ENCODE peak calls at places on chromosome 1, in eight cellular contexts. One of them, this sample, is unnamed.

GRCh38 chr1:30342535-30343141 is 380.7 kb downstream of the MATN1 start:
- DNase-seq in GM12878: no peak
- DNase-seq in HepG2: no peak
- DNase-seq in H1: peak
- DNase-seq in SK-N-SH: no peak
- DNase-seq in IMR-90: no peak
- DNase-seq in A549: no peak
- DNase-seq in HCT116: no peak
- DNase-seq in this sample: no peak

GRCh38 chr1:210496063-210496462 is 167.4 kb downstream of the HHAT start:
- DNase-seq in IMR-90: peak
- DNase-seq in A549: no peak
- DNase-seq in SK-N-SH: no peak
- DNase-seq in H1: no peak
- DNase-seq in HepG2: no peak
- DNase-seq in HCT116: no peak
- DNase-seq in GM12878: no peak
- DNase-seq in this sample: no peak

GRCh38 chr1:40712997-40713396 is 21.5 kb downstream of the NFYC start:
- DNase-seq in GM12878: no peak
- DNase-seq in IMR-90: no peak
- DNase-seq in SK-N-SH: no peak
- DNase-seq in H1: no peak
- DNase-seq in HepG2: no peak
- DNase-seq in HCT116: no peak
- DNase-seq in A549: no peak
- DNase-seq in this sample: peak

GRCh38 chr1:87451229-87451900 is 122.7 kb downstream of the LMO4 start:
- DNase-seq in H1: no peak
- DNase-seq in SK-N-SH: no peak
- DNase-seq in GM12878: no peak
- DNase-seq in HepG2: no peak
- DNase-seq in A549: no peak
- DNase-seq in IMR-90: peak
- DNase-seq in HCT116: no peak
- DNase-seq in this sample: no peak

GRCh38 chr1:92583821-92584760 is 97.4 kb upstream of the GFI1 start:
- DNase-seq in IMR-90: peak
- DNase-seq in GM12878: peak
- DNase-seq in SK-N-SH: no peak
- DNase-seq in HCT116: no peak
- DNase-seq in HepG2: no peak
- DNase-seq in A549: no peak
- DNase-seq in H1: no peak
- DNase-seq in this sample: no peak

GRCh38 chr1:205456868-205457724 is 1.3 kb upstream of the BLACAT1 start:
- DNase-seq in A549: no peak
- DNase-seq in HCT116: no peak
- DNase-seq in SK-N-SH: peak
- DNase-seq in GM12878: no peak
- DNase-seq in H1: peak
- DNase-seq in IMR-90: no peak
- DNase-seq in HepG2: no peak
- DNase-seq in this sample: peak

GRCh38 chr1:100034465-100034864 is 64.7 kb downstream of the SLC35A3 start:
- DNase-seq in A549: peak
- DNase-seq in GM12878: no peak
- DNase-seq in IMR-90: peak
- DNase-seq in SK-N-SH: peak
- DNase-seq in H1: no peak
- DNase-seq in HCT116: no peak
- DNase-seq in HepG2: peak
- DNase-seq in this sample: no peak

GRCh38 chr1:5926686-5927435 is 65.4 kb downstream of the NPHP4 start:
- DNase-seq in GM12878: no peak
- DNase-seq in HepG2: no peak
- DNase-seq in H1: peak
- DNase-seq in IMR-90: no peak
- DNase-seq in HCT116: no peak
- DNase-seq in SK-N-SH: no peak
- DNase-seq in A549: no peak
- DNase-seq in this sample: no peak

GRCh38 chr1:63523738-63524137 is 413 bp downstream of the EFCAB7 start:
- DNase-seq in SK-N-SH: peak
- DNase-seq in HCT116: no peak
- DNase-seq in A549: peak
- DNase-seq in GM12878: no peak
- DNase-seq in HepG2: no peak
- DNase-seq in H1: no peak
- DNase-seq in IMR-90: no peak
- DNase-seq in this sample: peak

GRCh38 chr1:40224040-40224439 is 23.7 kb upstream of the TMCO2 start:
- DNase-seq in IMR-90: no peak
- DNase-seq in H1: no peak
- DNase-seq in A549: no peak
- DNase-seq in SK-N-SH: no peak
- DNase-seq in HepG2: no peak
- DNase-seq in HCT116: no peak
- DNase-seq in GM12878: no peak
- DNase-seq in this sample: no peak

GRCh38 chr1:189513091-189513490 is 964.6 kb downstream of the BRINP3 start:
- DNase-seq in HCT116: no peak
- DNase-seq in GM12878: no peak
- DNase-seq in HepG2: peak
- DNase-seq in A549: no peak
- DNase-seq in SK-N-SH: no peak
- DNase-seq in IMR-90: no peak
- DNase-seq in H1: no peak
- DNase-seq in this sample: no peak

GRCh38 chr1:194342484-194343262 is 1156.3 kb upstream of the B3GALT2 start:
- DNase-seq in H1: peak
- DNase-seq in SK-N-SH: no peak
- DNase-seq in IMR-90: no peak
- DNase-seq in HCT116: no peak
- DNase-seq in A549: no peak
- DNase-seq in GM12878: no peak
- DNase-seq in HepG2: peak
- DNase-seq in this sample: peak

GRCh38 chr1:240190881-240191385 is 99.2 kb downstream of the FMN2 start:
- DNase-seq in A549: peak
- DNase-seq in GM12878: no peak
- DNase-seq in HepG2: peak
- DNase-seq in H1: no peak
- DNase-seq in SK-N-SH: peak
- DNase-seq in IMR-90: peak
- DNase-seq in HCT116: no peak
- DNase-seq in this sample: peak

GRCh38 chr1:104702731-104703130 is 953.0 kb downstream of the AMY1C start:
- DNase-seq in HCT116: no peak
- DNase-seq in GM12878: no peak
- DNase-seq in A549: no peak
- DNase-seq in H1: no peak
- DNase-seq in SK-N-SH: no peak
- DNase-seq in IMR-90: no peak
- DNase-seq in HepG2: no peak
- DNase-seq in this sample: no peak

GRCh38 chr1:104706631-104707147 is 957.0 kb downstream of the AMY1C start:
- DNase-seq in A549: peak
- DNase-seq in HCT116: no peak
- DNase-seq in IMR-90: no peak
- DNase-seq in H1: no peak
- DNase-seq in GM12878: peak
- DNase-seq in HepG2: peak
- DNase-seq in SK-N-SH: no peak
- DNase-seq in this sample: peak
- TF ChIP-seq RAD21 in A549: no peak
- TF ChIP-seq RAD21 in HCT116: no peak
- TF ChIP-seq RAD21 in IMR-90: no peak
- TF ChIP-seq RAD21 in H1: no peak
- TF ChIP-seq RAD21 in GM12878: no peak
- TF ChIP-seq RAD21 in HepG2: no peak
- TF ChIP-seq RAD21 in SK-N-SH: no peak
- TF ChIP-seq RAD21 in this sample: no peak

GRCh38 chr1:42340093-42340492 is 5.1 kb upstream of the FOXJ3 start:
- DNase-seq in H1: no peak
- DNase-seq in A549: peak
- DNase-seq in HCT116: no peak
- DNase-seq in SK-N-SH: no peak
- DNase-seq in GM12878: no peak
- DNase-seq in IMR-90: peak
- DNase-seq in HepG2: peak
- DNase-seq in this sample: no peak
- TF ChIP-seq RAD21 in H1: no peak
- TF ChIP-seq RAD21 in A549: no peak
- TF ChIP-seq RAD21 in HCT116: no peak
- TF ChIP-seq RAD21 in SK-N-SH: no peak
- TF ChIP-seq RAD21 in GM12878: no peak
- TF ChIP-seq RAD21 in IMR-90: no peak
- TF ChIP-seq RAD21 in HepG2: no peak
- TF ChIP-seq RAD21 in this sample: no peak

GRCh38 chr1:59635057-59635456 is 179.7 kb upstream of the HOOK1 start:
- DNase-seq in HCT116: no peak
- DNase-seq in H1: no peak
- DNase-seq in A549: no peak
- DNase-seq in IMR-90: peak
- DNase-seq in GM12878: no peak
- DNase-seq in SK-N-SH: peak
- DNase-seq in HepG2: no peak
- DNase-seq in this sample: no peak

GRCh38 chr1:59643526-59643925 is 171.2 kb upstream of the HOOK1 start:
- DNase-seq in HepG2: no peak
- DNase-seq in HCT116: no peak
- DNase-seq in H1: no peak
- DNase-seq in GM12878: no peak
- DNase-seq in SK-N-SH: no peak
- DNase-seq in IMR-90: no peak
- DNase-seq in A549: no peak
- DNase-seq in this sample: no peak

GRCh38 chr1:59641861-59642260 is 172.9 kb upstream of the HOOK1 start:
- DNase-seq in H1: no peak
- DNase-seq in HCT116: no peak
- DNase-seq in GM12878: no peak
- DNase-seq in IMR-90: no peak
- DNase-seq in SK-N-SH: no peak
- DNase-seq in HepG2: no peak
- DNase-seq in A549: no peak
- DNase-seq in this sample: no peak

GRCh38 chr1:59640851-59641250 is 173.9 kb upstream of the HOOK1 start:
- DNase-seq in GM12878: no peak
- DNase-seq in A549: no peak
- DNase-seq in IMR-90: no peak
- DNase-seq in SK-N-SH: no peak
- DNase-seq in H1: no peak
- DNase-seq in HepG2: no peak
- DNase-seq in HCT116: no peak
- DNase-seq in this sample: no peak

DNA sequence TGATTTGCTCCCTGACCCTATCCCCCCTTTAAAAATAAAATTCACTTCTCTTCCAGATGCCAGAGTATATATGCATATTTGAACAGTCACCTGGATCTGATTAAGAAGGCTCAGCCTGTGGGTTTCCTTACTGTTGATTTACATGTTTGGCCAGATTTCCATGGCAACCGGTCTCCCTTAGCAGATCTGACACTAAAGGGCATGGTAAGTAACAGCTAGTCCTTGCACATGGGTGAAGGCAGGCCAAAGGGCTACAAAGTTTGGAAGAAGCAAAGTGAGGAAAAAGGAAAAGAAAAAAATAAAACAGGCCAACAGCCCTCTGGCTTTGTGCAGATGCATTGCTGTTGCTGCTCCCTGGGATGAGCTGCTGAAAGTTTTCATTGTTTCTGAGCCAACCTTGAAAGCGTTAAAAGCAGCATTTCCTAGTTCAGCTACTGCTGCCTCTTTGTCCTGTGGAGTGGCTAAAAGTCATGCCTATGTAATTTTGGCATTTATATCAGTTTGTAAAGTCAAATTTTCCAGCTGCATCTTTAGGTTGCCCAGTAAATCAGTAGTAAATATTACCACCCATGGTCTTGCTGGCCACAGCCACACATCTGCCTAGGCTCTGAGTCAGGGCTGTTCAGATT is 176.5 kb upstream of the HOOK1 start:
- DNase-seq in H1: no peak
- DNase-seq in HCT116: no peak
- DNase-seq in GM12878: no peak
- DNase-seq in IMR-90: peak
- DNase-seq in A549: no peak
- DNase-seq in SK-N-SH: peak
- DNase-seq in HepG2: peak
- DNase-seq in this sample: peak
- TF ChIP-seq RAD21 in H1: no peak
- TF ChIP-seq RAD21 in HCT116: no peak
- TF ChIP-seq RAD21 in GM12878: no peak
- TF ChIP-seq RAD21 in IMR-90: no peak
- TF ChIP-seq RAD21 in A549: no peak
- TF ChIP-seq RAD21 in SK-N-SH: no peak
- TF ChIP-seq RAD21 in HepG2: no peak
- TF ChIP-seq RAD21 in this sample: no peak

GRCh38 chr1:156414440-156415064 is 45.5 kb downstream of the RHBG start:
- DNase-seq in HCT116: no peak
- DNase-seq in IMR-90: no peak
- DNase-seq in GM12878: no peak
- DNase-seq in HepG2: no peak
- DNase-seq in SK-N-SH: no peak
- DNase-seq in H1: peak
- DNase-seq in A549: no peak
- DNase-seq in this sample: peak
- TF ChIP-seq RAD21 in HCT116: no peak
- TF ChIP-seq RAD21 in IMR-90: no peak
- TF ChIP-seq RAD21 in GM12878: no peak
- TF ChIP-seq RAD21 in HepG2: no peak
- TF ChIP-seq RAD21 in SK-N-SH: no peak
- TF ChIP-seq RAD21 in H1: no peak
- TF ChIP-seq RAD21 in A549: no peak
- TF ChIP-seq RAD21 in this sample: no peak

This sample was measured in K562.